ENCODE peak calls at places on chromosomes 13 and 19, in four cellular contexts. Q is SK-N-SH, O is HepG2, U is PC-3. R is an unnamed sample.

GRCh38 chr13:41428155-41428554 is 29.2 kb upstream of the RGCC start:
- DNase-seq in U (no peak), O (no peak), Q (peak), R (no peak)

GRCh38 chr13:94640676-94641075 is 39.0 kb downstream of the GPR180 start:
- DNase-seq in Q (no peak), U (peak), O (no peak), R (no peak)

GRCh38 chr19:32630338-32630737 is 44.6 kb downstream of the ANKRD27 start:
- DNase-seq in U (no peak), Q (peak), O (no peak), R (no peak)

GRCh38 chr13:39297664-39298171 is 259.5 kb downstream of the NHLRC3 start:
- DNase-seq in Q (no peak), U (no peak), O (no peak), R (no peak)

GRCh38 chr19:49856574-49857021 is 5.6 kb downstream of the PTOV1 start:
- DNase-seq in O (no peak), U (no peak), Q (peak), R (no peak)

GRCh38 chr13:47039106-47039505 is 142.3 kb upstream of the HTR2A start:
- DNase-seq in Q (no peak), O (no peak), U (peak), R (no peak)

GRCh38 chr13:33224686-33225085 is 60.9 kb downstream of the STARD13 start:
- DNase-seq in U (no peak), O (no peak), Q (no peak), R (no peak)

GRCh38 chr19:15297416-15298224 is 34.7 kb downstream of the BRD4 start:
- DNase-seq in O (peak), U (peak), Q (no peak), R (no peak)

GRCh38 chr13:103931396-103931795 is 865.2 kb upstream of the SLC10A2 start:
- DNase-seq in U (no peak), O (no peak), Q (no peak), R (no peak)

GRCh38 chr13:37870895-37871550 is 1.5 kb upstream of the TRPC4 start:
- DNase-seq in O (no peak), U (peak), Q (no peak), R (no peak)

GRCh38 chr13:44157614-44158013 is 216.0 kb upstream of the SERP2 start:
- DNase-seq in U (no peak), O (no peak), Q (no peak), R (no peak)

GRCh38 chr19:19559942-19560341 is 21.9 kb downstream of the CILP2 start:
- DNase-seq in U (no peak), Q (no peak), O (no peak), R (no peak)

GRCh38 chr13:44908712-44909111 is 80.6 kb downstream of the NUFIP1 start:
- DNase-seq in U (no peak), Q (no peak), O (no peak), R (no peak)

GRCh38 chr13:30862707-30863106 is 43.4 kb upstream of the MEDAG start:
- DNase-seq in O (no peak), Q (no peak), U (no peak), R (no peak)

GRCh38 chr13:114161644-114162532 is 17.2 kb upstream of the CFAP97D2 start:
- DNase-seq in Q (no peak), O (peak), U (peak), R (no peak)

GRCh38 chr13:29339386-29340272 is 255.9 kb downstream of the SLC7A1 start:
- DNase-seq in O (no peak), U (no peak), Q (no peak), R (no peak)

GRCh38 chr19:13082192-13083007 is 20.3 kb downstream of the LYL1 start:
- DNase-seq in U (peak), Q (peak), O (peak), R (peak)

GRCh38 chr19:5447700-5448311 is 7.4 kb upstream of the ZNRF4 start:
- DNase-seq in Q (no peak), U (no peak), O (no peak), R (no peak)

GRCh38 chr13:105410602-105411001 is 1124.9 kb downstream of the EFNB2 start:
- DNase-seq in O (peak), U (peak), Q (peak), R (peak)

GRCh38 chr13:53941588-53942190 is 913.1 kb downstream of the OLFM4 start:
- DNase-seq in O (no peak), Q (no peak), U (no peak), R (no peak)

GRCh38 chr19:10921909-10922637 is 6.4 kb downstream of the YIPF2 start:
- DNase-seq in Q (no peak), U (no peak), O (no peak), R (no peak)

GRCh38 chr13:21917046-21918010 is 246.5 kb downstream of the FGF9 start:
- DNase-seq in O (no peak), U (no peak), Q (no peak), R (no peak)

GRCh38 chr13:93624371-93624777 is 397.8 kb downstream of the GPC6 start:
- DNase-seq in O (no peak), U (no peak), Q (no peak), R (no peak)

GRCh38 chr13:37029617-37030016 is 29.0 kb downstream of the EXOSC8 start:
- DNase-seq in O (no peak), Q (peak), U (no peak), R (no peak)

GRCh38 chr19:6221878-6222746 is 57.7 kb downstream of the MLLT1 start:
- DNase-seq in Q (no peak), U (no peak), O (no peak), R (no peak)

GRCh38 chr19:53903055-53903680 is 5.9 kb upstream of the CACNG7 start:
- DNase-seq in Q (no peak), O (peak), U (peak), R (peak)

GRCh38 chr19:36950335-36951119 is 34.4 kb downstream of the ZNF568 start:
- DNase-seq in U (no peak), Q (no peak), O (no peak), R (no peak)

GRCh38 chr19:31054430-31054829 is 294.8 kb downstream of the TSHZ3 start:
- DNase-seq in U (no peak), O (no peak), Q (peak), R (peak)

GRCh38 chr19:1001538-1002166 is 1.4 kb downstream of the GRIN3B start:
- DNase-seq in Q (peak), O (no peak), U (peak), R (peak)

GRCh38 chr19:10107817-10108367 is 1.7 kb downstream of the PPAN start:
- DNase-seq in U (no peak), Q (no peak), O (no peak), R (peak)

GRCh38 chr13:44425815-44426078 is 52.1 kb downstream of the SERP2 start:
- DNase-seq in O (no peak), U (no peak), Q (no peak), R (no peak)

GRCh38 chr19:18233224-18233825 is 7.1 kb upstream of the PDE4C start:
- DNase-seq in U (peak), O (peak), Q (peak), R (peak)

DNA sequence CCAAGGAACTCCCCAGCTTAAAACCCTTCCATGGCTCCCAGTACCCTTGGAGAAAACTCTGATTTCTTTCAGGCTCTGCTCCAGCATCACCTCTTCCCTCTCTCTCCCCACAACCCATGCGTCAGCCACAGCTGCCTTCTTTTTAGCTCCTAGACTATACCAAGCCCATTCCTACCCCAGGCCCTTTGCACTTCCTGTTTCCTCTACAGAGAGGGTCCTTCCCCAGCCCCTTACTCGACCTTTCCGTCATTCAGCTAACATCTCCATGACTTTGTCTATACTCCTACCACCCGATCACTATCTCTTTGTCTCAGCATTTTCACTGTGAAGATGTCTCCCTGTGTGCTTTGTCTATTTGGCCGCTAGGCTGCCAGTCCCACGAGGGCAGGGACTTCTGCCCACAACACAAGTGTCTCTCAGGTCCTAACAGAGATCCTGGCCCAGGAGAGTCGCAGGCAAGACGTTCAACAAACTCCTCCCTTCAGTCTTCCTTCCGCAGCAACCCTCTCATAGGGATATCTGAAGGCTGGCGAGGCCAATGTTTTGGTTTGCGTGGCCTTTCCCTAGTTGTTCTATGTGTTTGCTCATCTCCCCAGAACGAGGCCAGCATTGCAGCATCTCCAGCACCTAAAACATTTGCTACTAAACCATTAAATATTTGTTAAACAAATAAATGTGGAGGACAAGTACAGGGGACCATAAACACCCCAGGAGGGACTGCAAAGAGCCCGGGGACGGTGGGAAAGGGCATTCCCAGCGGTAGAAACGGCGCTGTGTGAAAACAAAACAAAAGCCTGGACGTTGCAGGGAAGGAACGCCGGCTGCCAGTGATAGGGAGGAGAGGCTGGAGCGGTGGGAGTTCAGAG is 816 bp downstream of the CCNP start:
- DNase-seq in U (no peak), O (peak), Q (no peak), R (no peak)
- H2AFZ ChIP-seq in U (peak), O (peak), Q (peak), R (peak)

DNA sequence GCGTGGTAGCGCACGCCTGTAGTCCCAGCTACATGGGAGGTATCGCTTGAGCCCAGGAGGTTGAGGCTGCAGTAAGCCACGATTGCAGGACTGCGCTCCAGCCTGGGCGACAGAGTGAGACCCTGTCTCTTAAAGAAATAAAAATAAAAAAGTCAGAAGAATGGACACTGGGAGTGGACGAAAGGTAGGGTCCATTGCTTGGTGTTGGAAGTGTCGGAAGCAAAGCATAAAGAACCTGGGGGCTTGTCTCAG is 392 bp upstream of the ARHGAP33 start:
- DNase-seq in U (no peak), Q (no peak), O (no peak), R (no peak)
- H2AFZ ChIP-seq in U (peak), Q (peak), O (peak), R (peak)

GRCh38 chr19:8610041-8610927 is at the start of gene ADAMTS10:
- DNase-seq in Q (peak), U (no peak), O (no peak), R (peak)

GRCh38 chr19:8609210-8610040 is 1.1 kb downstream of the ADAMTS10 start:
- DNase-seq in U (no peak), Q (peak), O (peak), R (peak)

GRCh38 chr19:8607386-8607785 is 3.1 kb downstream of the ADAMTS10 start:
- DNase-seq in U (no peak), O (no peak), Q (no peak), R (no peak)

GRCh38 chr19:8610928-8611284 is 391 bp upstream of the ADAMTS10 start:
- DNase-seq in Q (no peak), U (no peak), O (no peak), R (no peak)

DNA sequence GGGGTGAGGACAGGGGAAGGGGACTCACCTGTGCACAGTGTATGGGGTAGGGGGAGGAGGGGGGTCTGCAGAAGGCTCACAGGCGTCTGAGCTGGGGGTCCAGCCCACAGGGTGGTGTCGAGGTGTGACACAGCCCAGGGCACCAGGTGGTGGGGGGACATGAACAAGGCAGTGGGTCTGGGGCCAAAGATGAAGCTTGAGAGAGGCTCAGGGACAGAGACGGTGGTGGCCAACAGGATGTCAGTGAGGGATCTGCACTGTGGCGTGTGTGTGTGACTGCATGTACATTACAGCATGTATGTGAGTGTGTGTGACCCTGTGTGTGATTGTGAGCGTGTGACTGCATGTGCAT is 1.7 kb downstream of the ADAMTS10 start:
- DNase-seq in U (no peak), O (no peak), Q (no peak), R (no peak)
- H2AFZ ChIP-seq in U (no peak), O (no peak), Q (no peak), R (no peak)

DNA sequence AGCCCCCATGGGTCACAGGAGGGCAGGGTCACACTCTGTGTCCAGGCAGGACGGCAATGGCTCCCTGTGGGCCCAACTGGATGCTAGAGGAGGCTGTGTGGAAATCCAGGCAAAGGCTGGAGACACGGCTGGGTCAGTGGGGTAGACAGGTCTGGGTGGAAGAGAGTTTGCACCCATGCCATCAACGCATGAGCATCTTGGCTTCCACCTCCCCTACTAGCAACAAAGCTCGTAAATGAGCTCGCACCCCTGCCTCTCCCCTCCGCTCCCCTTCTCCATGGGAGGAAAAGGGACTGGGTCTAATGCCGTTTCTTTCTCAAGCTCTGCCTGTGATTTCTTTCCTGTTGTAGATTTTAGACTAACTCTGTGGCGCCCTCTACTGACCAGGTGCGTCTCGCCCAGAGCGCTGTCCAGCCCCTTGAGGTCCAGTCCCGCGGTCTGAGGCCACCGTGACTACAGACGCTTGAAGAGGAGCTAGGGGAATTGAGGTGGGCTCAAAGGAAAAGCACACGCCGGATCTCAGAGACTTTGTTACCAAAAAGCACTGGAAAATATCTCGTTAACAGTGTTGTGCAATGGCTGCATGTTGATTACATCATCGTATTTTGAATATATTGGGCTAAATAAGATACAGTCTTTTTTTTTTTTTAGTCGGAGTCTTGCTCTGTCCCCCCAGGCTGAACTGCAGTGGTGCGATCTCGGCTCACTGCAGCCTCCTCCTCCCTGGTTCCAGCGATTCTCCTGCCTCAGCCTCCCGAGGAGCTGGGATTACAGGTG is 50.7 kb upstream of the USP29 start:
- DNase-seq in O (peak), Q (peak), U (peak), R (no peak)
- H2AFZ ChIP-seq in O (no peak), Q (no peak), U (no peak), R (no peak)

R was measured in K562.